ENCODE peak calls at places on chromosomes 2 and 18, in nine cellular contexts. I is uterus, L is spleen, Q is endodermal cell, N is PC-3, Y is astrocyte, R is left ventricle myocardium inferior, D is cardiac muscle cell, Z is OCI-LY7. V is an unnamed sample.

GRCh38 chr2:99819766-99820165 is 322.6 kb downstream of the AFF3 start:
- DNase-seq in I (no peak), L (no peak), Q (peak; percentile 67), N (peak; percentile 15), Y (peak; percentile 17), R (no peak), D (no peak), Z (no peak), V (no peak)

GRCh38 chr2:134594399-134594798 is 124.4 kb downstream of the TMEM163 start:
- DNase-seq in I (no peak), L (no peak), Q (no peak), N (no peak), Y (no peak), R (no peak), D (no peak), Z (no peak), V (no peak)

GRCh38 chr2:176503760-176504159 is 234.5 kb downstream of the MTX2 start:
- DNase-seq in I (no peak), L (no peak), Q (no peak), N (no peak), Y (no peak), R (no peak), D (no peak), Z (no peak), V (no peak)

GRCh38 chr2:9203006-9203405 is 3.6 kb upstream of the ASAP2 start:
- DNase-seq in I (no peak), L (no peak), Q (no peak), N (no peak), Y (no peak), R (no peak), D (no peak), Z (no peak), V (no peak)

GRCh38 chr2:71458413-71459083 is 5.2 kb downstream of the DYSF start:
- DNase-seq in I (no peak), L (no peak), Q (no peak), N (peak; percentile 35), Y (peak; percentile 72), R (peak; percentile 45), D (peak; percentile 45), Z (no peak), V (peak; percentile 81)

GRCh38 chr2:30688956-30689401 is 118.3 kb downstream of the CAPN13 start:
- DNase-seq in I (no peak), L (no peak), Q (no peak), N (no peak), Y (no peak), R (peak; percentile 66), D (no peak), Z (no peak), V (no peak)

GRCh38 chr18:74901347-74902169 is 303.9 kb downstream of the ZNF407 start:
- DNase-seq in I (no peak), L (no peak), Q (no peak), N (no peak), Y (no peak), R (no peak), D (peak; percentile 18), Z (no peak), V (no peak)

GRCh38 chr2:74138952-74139323 is 8.8 kb downstream of the BOLA3 start:
- DNase-seq in I (no peak), L (no peak), Q (peak; percentile 85), N (no peak), Y (no peak), R (no peak), D (no peak), Z (no peak), V (no peak)

GRCh38 chr2:163808406-163808805 is 72.6 kb upstream of the FIGN start:
- DNase-seq in I (no peak), L (no peak), Q (peak; percentile 57), N (no peak), Y (no peak), R (no peak), D (peak; percentile 2), Z (no peak), V (no peak)

GRCh38 chr18:77056399-77057015 is 76.1 kb downstream of the MBP start:
- DNase-seq in I (no peak), L (no peak), Q (peak; percentile 87), N (no peak), Y (no peak), R (no peak), D (peak; percentile 89), Z (no peak), V (no peak)

GRCh38 chr18:77057043-77057442 is 75.5 kb downstream of the MBP start:
- DNase-seq in I (no peak), L (no peak), Q (no peak), N (no peak), Y (no peak), R (peak; percentile 62), D (peak; percentile 59), Z (no peak), V (no peak)

GRCh38 chr18:77055429-77056310 is 76.9 kb downstream of the MBP start:
- DNase-seq in I (no peak), L (peak; percentile 94), Q (no peak), N (no peak), Y (no peak), R (no peak), D (no peak), Z (peak; percentile 62), V (no peak)

GRCh38 chr18:77059294-77059916 is 73.2 kb downstream of the MBP start:
- DNase-seq in I (no peak), L (no peak), Q (peak; percentile 75), N (peak; percentile 81), Y (no peak), R (no peak), D (peak; percentile 83), Z (peak; percentile 55), V (peak; percentile 80)

DNA sequence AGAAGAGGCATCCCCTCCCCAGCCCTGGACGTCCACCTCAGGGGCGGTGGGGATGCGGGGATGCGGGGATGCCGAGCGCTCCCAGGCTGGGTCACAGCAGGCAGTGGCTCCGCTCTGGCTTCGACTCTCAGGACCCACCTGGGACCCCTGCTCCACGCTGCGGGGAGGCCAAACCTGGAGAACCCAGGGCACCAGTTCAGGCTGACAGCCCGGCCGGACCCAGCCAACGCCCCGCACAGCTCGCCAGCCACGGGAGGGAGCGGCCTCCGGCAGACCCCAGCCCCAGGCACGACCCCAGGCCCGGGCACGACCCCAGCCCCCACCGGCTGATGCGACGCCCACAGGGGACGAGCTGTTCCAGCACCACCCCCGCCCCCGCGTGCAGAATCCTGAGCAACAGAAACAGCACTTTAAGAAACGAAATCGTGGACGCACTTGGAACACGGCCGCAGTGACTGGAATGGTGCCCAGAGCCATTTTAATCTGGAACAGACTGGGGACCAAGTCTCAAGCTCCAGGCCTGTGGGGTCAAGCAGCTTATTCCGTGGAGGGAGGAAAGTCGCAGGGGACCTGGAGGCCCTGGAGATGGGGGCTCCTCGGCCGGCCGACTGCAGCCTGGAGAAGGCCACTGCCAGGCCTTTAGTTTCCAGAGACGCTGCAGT is 74.3 kb downstream of the MBP start:
- DNase-seq in I (peak; percentile 65), L (peak; percentile 86), Q (no peak), N (no peak), Y (no peak), R (peak; percentile 81), D (peak; percentile 66), Z (no peak), V (no peak)
- H3K4me1 ChIP-seq in I (no peaks in the 10 kb centered on the region), L (peaks cover 97% of the 10 kb centered on the region), Q (peaks cover 22% of the 10 kb centered on the region), N (peaks cover 43% of the 10 kb centered on the region), Y (peaks cover 64% of the 10 kb centered on the region), R (peaks cover 77% of the 10 kb centered on the region), D (no peaks in the 10 kb centered on the region), Z (peaks cover 69% of the 10 kb centered on the region), V (peaks cover 8% of the 10 kb centered on the region)

DNA sequence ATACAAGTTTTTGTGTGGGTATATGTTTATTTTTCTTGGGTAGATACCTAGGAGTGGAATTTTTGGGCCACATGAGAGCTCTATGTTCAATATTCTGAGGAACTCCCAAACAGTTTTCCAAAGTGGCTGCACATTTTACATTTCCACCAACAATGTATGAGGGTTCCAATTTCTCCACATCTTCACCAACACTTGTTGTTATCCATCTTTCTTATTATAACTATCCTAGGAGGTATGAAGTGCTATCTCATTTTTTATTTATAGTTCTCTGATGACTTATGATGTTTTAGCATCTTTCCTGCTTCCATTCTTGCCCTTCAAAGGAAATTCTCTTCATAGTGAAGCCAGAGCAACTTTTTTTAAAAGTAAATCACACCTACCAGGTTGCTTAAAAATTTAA is 8.7 kb downstream of the PGAP1 start:
- DNase-seq in I (no peak), L (no peak), Q (no peak), N (no peak), Y (no peak), R (no peak), D (no peak), Z (no peak), V (no peak)
- H3K4me1 ChIP-seq in I (no peaks in the 10 kb centered on the region), L (peaks cover 8% of the 10 kb centered on the region), Q (peaks cover 3% of the 10 kb centered on the region), N (no peaks in the 10 kb centered on the region), Y (no peaks in the 10 kb centered on the region), R (no peaks in the 10 kb centered on the region), D (peaks cover 6% of the 10 kb centered on the region), Z (no peaks in the 10 kb centered on the region), V (no peaks in the 10 kb centered on the region)

DNA sequence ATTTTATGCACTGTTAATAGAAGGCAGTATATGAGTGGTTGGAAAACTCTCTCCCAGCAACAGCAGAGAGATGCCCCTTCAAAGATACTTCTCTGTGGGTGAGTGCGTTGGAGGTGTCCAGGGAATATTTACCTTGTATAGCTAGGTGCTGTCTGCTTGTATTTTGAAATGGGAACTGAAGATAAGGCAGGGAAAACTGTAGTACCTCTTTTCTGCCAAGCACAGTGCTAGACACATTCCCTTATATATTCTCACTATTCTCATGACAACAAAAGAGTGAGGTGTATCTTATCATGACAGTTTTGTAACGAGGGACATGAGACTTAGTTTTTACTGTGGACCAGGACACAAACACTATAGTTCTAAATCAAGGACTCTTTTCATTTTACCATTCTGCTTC is 2.1 kb downstream of the TTC39C start:
- DNase-seq in I (no peak), L (no peak), Q (no peak), N (peak; percentile 55), Y (no peak), R (no peak), D (no peak), Z (no peak), V (no peak)
- H3K4me1 ChIP-seq in I (no peaks in the 10 kb centered on the region), L (peaks cover 95% of the 10 kb centered on the region), Q (peaks cover 5% of the 10 kb centered on the region), N (peaks cover 19% of the 10 kb centered on the region), Y (peaks cover 8% of the 10 kb centered on the region), R (peaks cover 26% of the 10 kb centered on the region), D (peaks cover 7% of the 10 kb centered on the region), Z (peaks cover 81% of the 10 kb centered on the region), V (no peaks in the 10 kb centered on the region)

GRCh38 chr2:54638103-54638502 is 85.4 kb upstream of the EML6 start:
- DNase-seq in I (no peak), L (no peak), Q (no peak), N (no peak), Y (no peak), R (no peak), D (no peak), Z (peak; percentile 65), V (no peak)
- H3K4me1 ChIP-seq in I (peaks cover 10% of the 10 kb centered on the region), L (peaks cover 95% of the 10 kb centered on the region), Q (no peaks in the 10 kb centered on the region), N (no peaks in the 10 kb centered on the region), Y (peaks cover 38% of the 10 kb centered on the region), R (peaks cover 98% of the 10 kb centered on the region), D (peaks cover 3% of the 10 kb centered on the region), Z (peaks cover 63% of the 10 kb centered on the region), V (peaks cover 24% of the 10 kb centered on the region)